ENCODE peak calls at places on chromosome 10, in six cellular contexts. M is CD4-positive, alpha-beta memory T cell; L is T-cell; R is NAMALWA; Y is mammary epithelial cell; P is osteocyte. N is an unnamed sample.

GRCh38 chr10:110034596-110034995 is 26.8 kb downstream of the ADD3 start:
- DNase-seq in M (no peak), L (no peak), R (no peak), Y (peak; percentile 46), P (no peak), N (no peak)

GRCh38 chr10:119177708-119178370 is 773 bp downstream of the PRDX3 start:
- DNase-seq in M (peak; percentile 46), L (no peak), R (no peak), Y (no peak), P (no peak), N (no peak)

GRCh38 chr10:14971867-14972448 is 12.8 kb downstream of the MEIG1 start:
- DNase-seq in M (no peak), L (peak; percentile 31), R (peak; percentile 70), Y (no peak), P (no peak), N (no peak)

GRCh38 chr10:11908536-11908935 is 85.4 kb downstream of the PROSER2 start:
- DNase-seq in M (no peak), L (no peak), R (no peak), Y (no peak), P (no peak), N (no peak)

GRCh38 chr10:11913184-11913641 is 90.1 kb downstream of the PROSER2 start:
- DNase-seq in M (no peak), L (no peak), R (no peak), Y (no peak), P (no peak), N (no peak)

GRCh38 chr10:36994886-36995285 is 130.5 kb upstream of the ANKRD30A start:
- DNase-seq in M (no peak), L (no peak), R (no peak), Y (no peak), P (no peak), N (no peak)

GRCh38 chr10:93034426-93034825 is 26.2 kb upstream of the CYP26C1 start:
- DNase-seq in M (no peak), L (no peak), R (no peak), Y (no peak), P (no peak), N (no peak)

GRCh38 chr10:110153396-110153795 is 54.0 kb upstream of the MXI1 start:
- DNase-seq in M (no peak), L (no peak), R (no peak), Y (no peak), P (no peak), N (no peak)

GRCh38 chr10:614772-615582 is 74.5 kb downstream of the DIP2C start:
- DNase-seq in M (no peak), L (no peak), R (no peak), Y (no peak), P (no peak), N (no peak)

GRCh38 chr10:34495938-34496337 is 319.2 kb downstream of the PARD3 start:
- DNase-seq in M (no peak), L (no peak), R (no peak), Y (no peak), P (no peak), N (no peak)

GRCh38 chr10:369441-370221 is 234.4 kb downstream of the ZMYND11 start:
- DNase-seq in M (no peak), L (no peak), R (no peak), Y (no peak), P (no peak), N (no peak)

GRCh38 chr10:68470300-68470699 is 1.5 kb downstream of the DNA2 start:
- DNase-seq in M (no peak), L (no peak), R (no peak), Y (no peak), P (no peak), N (no peak)